ENCODE peak calls at places on chromosome 22, in seven cellular contexts. One of them, this sample, is unnamed. For H3K36me3, the result is how much of the 10 kb centered on the place peaks cover.

GRCh38 chr22:31944700-31945477 is 554 bp downstream of the YWHAH start:
- DNase-seq in fibroblast of lung: no peak
- DNase-seq in neuronal stem cell: peak
- DNase-seq in astrocyte: no peak
- DNase-seq in CD8-positive, alpha-beta T cell: no peak
- DNase-seq in lower lobe of right lung: peak
- DNase-seq in tibial artery: peak
- DNase-seq in this sample: peak

GRCh38 chr22:28798810-28799124 is 1.6 kb downstream of the XBP1 start:
- DNase-seq in astrocyte: no peak
- DNase-seq in lower lobe of right lung: no peak
- DNase-seq in fibroblast of lung: no peak
- DNase-seq in neuronal stem cell: no peak
- DNase-seq in tibial artery: no peak
- DNase-seq in CD8-positive, alpha-beta T cell: no peak
- DNase-seq in this sample: no peak

GRCh38 chr22:27913162-27913741 is 5.8 kb downstream of the PITPNB start:
- DNase-seq in fibroblast of lung: no peak
- DNase-seq in tibial artery: no peak
- DNase-seq in lower lobe of right lung: no peak
- DNase-seq in CD8-positive, alpha-beta T cell: no peak
- DNase-seq in neuronal stem cell: no peak
- DNase-seq in astrocyte: no peak
- DNase-seq in this sample: no peak

GRCh38 chr22:23156286-23156685 is 11.0 kb downstream of the RAB36 start:
- DNase-seq in tibial artery: no peak
- DNase-seq in neuronal stem cell: no peak
- DNase-seq in astrocyte: no peak
- DNase-seq in lower lobe of right lung: no peak
- DNase-seq in fibroblast of lung: no peak
- DNase-seq in CD8-positive, alpha-beta T cell: no peak
- DNase-seq in this sample: peak

GRCh38 chr22:17891427-17892167 is 117.3 kb upstream of the BID start:
- DNase-seq in astrocyte: no peak
- DNase-seq in fibroblast of lung: no peak
- DNase-seq in lower lobe of right lung: no peak
- DNase-seq in tibial artery: no peak
- DNase-seq in neuronal stem cell: no peak
- DNase-seq in CD8-positive, alpha-beta T cell: no peak
- DNase-seq in this sample: peak

GRCh38 chr22:30606455-30607299 is at the start of gene TCN2:
- DNase-seq in neuronal stem cell: peak
- DNase-seq in astrocyte: peak
- DNase-seq in tibial artery: peak
- DNase-seq in fibroblast of lung: peak
- DNase-seq in CD8-positive, alpha-beta T cell: no peak
- DNase-seq in lower lobe of right lung: peak
- DNase-seq in this sample: peak

GRCh38 chr22:43592470-43592869 is 180.7 kb downstream of the MPPED1 start:
- DNase-seq in tibial artery: no peak
- DNase-seq in neuronal stem cell: peak
- DNase-seq in astrocyte: no peak
- DNase-seq in CD8-positive, alpha-beta T cell: no peak
- DNase-seq in fibroblast of lung: no peak
- DNase-seq in lower lobe of right lung: no peak
- DNase-seq in this sample: peak

GRCh38 chr22:33803371-33803770 is 116.9 kb downstream of the LARGE1 start:
- DNase-seq in neuronal stem cell: no peak
- DNase-seq in astrocyte: peak
- DNase-seq in tibial artery: no peak
- DNase-seq in fibroblast of lung: peak
- DNase-seq in lower lobe of right lung: no peak
- DNase-seq in CD8-positive, alpha-beta T cell: no peak
- DNase-seq in this sample: no peak

GRCh38 chr22:25402501-25403283 is 161.8 kb upstream of the GRK3 start:
- DNase-seq in lower lobe of right lung: no peak
- DNase-seq in tibial artery: no peak
- DNase-seq in astrocyte: peak
- DNase-seq in CD8-positive, alpha-beta T cell: no peak
- DNase-seq in neuronal stem cell: no peak
- DNase-seq in fibroblast of lung: peak
- DNase-seq in this sample: peak

GRCh38 chr22:26462971-26463661 is 20.5 kb downstream of the HPS4 start:
- DNase-seq in tibial artery: no peak
- DNase-seq in astrocyte: peak
- DNase-seq in fibroblast of lung: peak
- DNase-seq in lower lobe of right lung: no peak
- DNase-seq in CD8-positive, alpha-beta T cell: no peak
- DNase-seq in neuronal stem cell: no peak
- DNase-seq in this sample: no peak

GRCh38 chr22:46063861-46064235 is 86.5 kb upstream of the PPARA start:
- DNase-seq in astrocyte: peak
- DNase-seq in lower lobe of right lung: no peak
- DNase-seq in neuronal stem cell: no peak
- DNase-seq in CD8-positive, alpha-beta T cell: no peak
- DNase-seq in fibroblast of lung: peak
- DNase-seq in tibial artery: peak
- DNase-seq in this sample: no peak

GRCh38 chr22:22410677-22411076 is 97.9 kb downstream of the ZNF280B start:
- DNase-seq in CD8-positive, alpha-beta T cell: no peak
- DNase-seq in fibroblast of lung: no peak
- DNase-seq in astrocyte: no peak
- DNase-seq in tibial artery: no peak
- DNase-seq in lower lobe of right lung: no peak
- DNase-seq in neuronal stem cell: no peak
- DNase-seq in this sample: no peak

GRCh38 chr22:32728291-32728690 is 73.2 kb upstream of the TIMP3 start:
- DNase-seq in lower lobe of right lung: no peak
- DNase-seq in fibroblast of lung: no peak
- DNase-seq in astrocyte: no peak
- DNase-seq in CD8-positive, alpha-beta T cell: no peak
- DNase-seq in tibial artery: no peak
- DNase-seq in neuronal stem cell: no peak
- DNase-seq in this sample: no peak

GRCh38 chr22:38312261-38312800 is 4.9 kb downstream of the CSNK1E start:
- DNase-seq in CD8-positive, alpha-beta T cell: no peak
- DNase-seq in fibroblast of lung: no peak
- DNase-seq in lower lobe of right lung: no peak
- DNase-seq in tibial artery: no peak
- DNase-seq in astrocyte: no peak
- DNase-seq in neuronal stem cell: no peak
- DNase-seq in this sample: no peak

DNA sequence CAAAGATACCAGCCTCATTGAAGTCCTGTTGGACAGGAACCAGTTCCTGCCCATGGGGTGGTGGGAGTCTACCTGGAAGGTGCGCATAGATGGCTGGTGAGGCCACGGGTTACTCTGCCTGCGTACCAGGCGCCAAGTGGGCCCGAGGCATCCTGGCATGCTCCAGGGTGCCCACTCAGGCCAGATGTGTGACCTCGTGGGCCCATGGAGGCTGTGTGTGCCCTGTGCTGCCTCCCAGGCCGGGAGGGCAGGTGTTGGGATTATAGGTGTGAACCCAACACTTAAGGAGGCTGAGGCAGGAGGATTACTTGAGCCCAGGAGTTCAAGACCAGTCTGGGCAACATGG is 23.1 kb downstream of the TANGO2 start:
- DNase-seq in CD8-positive, alpha-beta T cell: no peak
- DNase-seq in fibroblast of lung: no peak
- DNase-seq in tibial artery: no peak
- DNase-seq in astrocyte: no peak
- DNase-seq in neuronal stem cell: no peak
- DNase-seq in lower lobe of right lung: no peak
- DNase-seq in this sample: no peak
- H3K4me3 ChIP-seq in CD8-positive, alpha-beta T cell: no peak
- H3K4me3 ChIP-seq in fibroblast of lung: no peak
- H3K4me3 ChIP-seq in tibial artery: no peak
- H3K4me3 ChIP-seq in astrocyte: no peak
- H3K4me3 ChIP-seq in neuronal stem cell: no peak
- H3K4me3 ChIP-seq in lower lobe of right lung: no peak
- H3K4me3 ChIP-seq in this sample: no peak

GRCh38 chr22:41152902-41153301 is 52.2 kb upstream of the L3MBTL2 start:
- DNase-seq in astrocyte: no peak
- DNase-seq in neuronal stem cell: no peak
- DNase-seq in CD8-positive, alpha-beta T cell: no peak
- DNase-seq in fibroblast of lung: no peak
- DNase-seq in lower lobe of right lung: no peak
- DNase-seq in tibial artery: no peak
- DNase-seq in this sample: no peak

DNA sequence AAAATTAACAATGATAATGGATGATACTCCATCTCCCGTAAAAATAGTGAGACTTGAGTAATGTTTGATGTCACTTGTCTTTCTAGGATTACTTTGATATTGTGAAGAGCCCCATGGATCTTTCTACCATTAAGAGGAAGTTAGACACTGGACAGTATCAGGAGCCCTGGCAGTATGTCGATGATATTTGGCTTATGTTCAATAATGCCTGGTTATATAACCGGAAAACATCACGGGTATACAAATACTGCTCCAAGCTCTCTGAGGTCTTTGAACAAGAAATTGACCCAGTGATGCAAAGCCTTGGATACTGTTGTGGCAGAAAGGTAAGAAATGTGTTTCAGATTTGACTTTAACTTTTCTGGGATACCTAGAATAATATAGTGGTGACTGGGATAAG is 48.0 kb upstream of the L3MBTL2 start:
- DNase-seq in lower lobe of right lung: no peak
- DNase-seq in CD8-positive, alpha-beta T cell: no peak
- DNase-seq in tibial artery: no peak
- DNase-seq in astrocyte: no peak
- DNase-seq in neuronal stem cell: no peak
- DNase-seq in fibroblast of lung: no peak
- DNase-seq in this sample: no peak
- H3K36me3 ChIP-seq in lower lobe of right lung: half or more
- H3K36me3 ChIP-seq in CD8-positive, alpha-beta T cell: half or more
- H3K36me3 ChIP-seq in tibial artery: half or more
- H3K36me3 ChIP-seq in astrocyte: half or more
- H3K36me3 ChIP-seq in neuronal stem cell: half or more
- H3K36me3 ChIP-seq in fibroblast of lung: under half
- H3K36me3 ChIP-seq in this sample: half or more

DNA sequence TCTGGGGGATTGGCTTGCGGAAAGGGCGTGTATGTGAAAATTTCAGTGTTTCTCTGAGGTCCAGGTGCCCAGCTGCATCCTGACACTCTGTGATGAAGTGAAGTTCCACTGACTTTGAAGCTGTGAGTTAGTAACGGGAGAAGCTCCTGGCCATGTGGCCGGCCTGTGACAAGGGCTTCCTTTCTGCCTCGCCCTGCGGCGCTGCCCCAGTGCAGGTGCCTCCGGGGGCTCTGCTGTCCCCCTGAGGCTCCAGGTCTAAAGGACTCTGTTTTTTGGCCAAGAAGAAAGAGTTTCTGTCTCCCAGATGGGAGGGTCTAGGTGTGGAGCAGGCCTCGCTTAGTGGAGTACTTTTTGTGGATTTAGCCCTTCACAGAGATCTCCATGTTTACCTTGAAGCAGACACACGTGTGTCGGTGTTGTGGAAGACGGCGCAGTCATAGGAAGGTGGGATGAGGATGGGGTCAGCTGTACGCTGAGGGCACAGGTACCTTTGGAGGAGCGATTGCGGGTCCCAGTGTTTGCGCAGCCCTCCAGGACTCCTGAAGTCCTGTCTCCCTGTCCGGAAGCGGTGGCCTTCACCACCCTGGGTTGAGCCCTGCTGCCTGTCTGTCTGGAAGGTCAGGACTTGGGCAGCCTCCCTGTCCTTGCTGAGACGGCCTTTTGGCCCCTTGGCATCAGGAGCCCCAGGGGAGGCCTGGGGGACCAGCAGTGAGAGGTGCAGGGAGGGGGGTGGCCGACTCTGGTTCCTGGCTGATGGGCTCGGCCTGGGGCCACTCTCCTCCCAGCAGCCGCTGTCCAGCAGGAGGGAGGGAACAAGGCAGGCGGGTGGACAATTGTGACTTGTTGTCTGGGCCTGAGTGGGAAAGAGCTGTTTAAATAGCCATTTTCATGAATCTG is 1249.3 kb downstream of the BRD1 start:
- DNase-seq in neuronal stem cell: no peak
- DNase-seq in tibial artery: no peak
- DNase-seq in lower lobe of right lung: peak
- DNase-seq in CD8-positive, alpha-beta T cell: no peak
- DNase-seq in fibroblast of lung: no peak
- DNase-seq in astrocyte: no peak
- DNase-seq in this sample: no peak
- H3K4me3 ChIP-seq in neuronal stem cell: no peak
- H3K4me3 ChIP-seq in tibial artery: no peak
- H3K4me3 ChIP-seq in lower lobe of right lung: no peak
- H3K4me3 ChIP-seq in CD8-positive, alpha-beta T cell: no peak
- H3K4me3 ChIP-seq in fibroblast of lung: no peak
- H3K4me3 ChIP-seq in astrocyte: no peak
- H3K4me3 ChIP-seq in this sample: no peak

DNA sequence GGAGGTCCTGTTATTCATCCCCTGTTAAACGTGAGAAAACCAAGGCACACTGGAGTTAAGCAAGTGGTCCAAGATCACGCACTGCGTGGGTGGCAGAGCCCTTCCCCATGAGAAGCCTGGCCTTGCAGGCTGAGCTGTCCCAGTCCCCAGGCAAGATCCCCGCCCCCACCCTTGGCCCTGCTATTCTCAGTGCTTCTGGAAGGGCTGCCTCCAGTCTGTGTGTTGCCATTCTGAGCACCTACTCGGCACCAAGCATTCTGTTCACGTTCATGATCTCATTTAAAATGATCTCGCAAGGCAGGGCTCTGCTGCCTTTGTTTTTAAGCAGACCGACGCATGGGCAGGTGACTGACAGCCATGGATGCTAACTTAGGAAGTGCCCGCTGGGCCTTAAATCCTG is 62.8 kb downstream of the PHF21B start:
- DNase-seq in neuronal stem cell: no peak
- DNase-seq in lower lobe of right lung: no peak
- DNase-seq in astrocyte: no peak
- DNase-seq in fibroblast of lung: no peak
- DNase-seq in tibial artery: no peak
- DNase-seq in CD8-positive, alpha-beta T cell: no peak
- DNase-seq in this sample: no peak
- H3K36me3 ChIP-seq in neuronal stem cell: under half
- H3K36me3 ChIP-seq in lower lobe of right lung: under half
- H3K36me3 ChIP-seq in astrocyte: under half
- H3K36me3 ChIP-seq in fibroblast of lung: under half
- H3K36me3 ChIP-seq in tibial artery: under half
- H3K36me3 ChIP-seq in CD8-positive, alpha-beta T cell: under half
- H3K36me3 ChIP-seq in this sample: under half

This sample was measured in H7.